ENCODE peak calls at places on chromosome 13, in nine cellular contexts. Y, O, B, W, V, Z, H, R and M are unnamed samples.

GRCh38 chr13:106475852-106476251 is 59.6 kb downstream of the EFNB2 start:
- DNase-seq in Y (no peak), O (no peak), B (no peak), W (no peak), V (peak; percentile 80), Z (no peak), H (no peak), R (no peak), M (no peak)

GRCh38 chr13:33347866-33348265 is 62.3 kb upstream of the STARD13 start:
- DNase-seq in Y (no peak), O (no peak), B (no peak), W (no peak), V (no peak), Z (no peak), H (no peak), R (no peak), M (no peak)

GRCh38 chr13:113588394-113589111 is 4.0 kb downstream of the TFDP1 start:
- DNase-seq in Y (no peak), O (no peak), B (peak; percentile 24), W (no peak), V (no peak), Z (no peak), H (peak; percentile 14), R (peak; percentile 17), M (no peak)

GRCh38 chr13:73467103-73467502 is 408.3 kb downstream of the KLF5 start:
- DNase-seq in Y (no peak), O (no peak), B (no peak), W (no peak), V (no peak), Z (no peak), H (no peak), R (no peak), M (no peak)

GRCh38 chr13:90510319-90510718 is 837.2 kb upstream of the MIR17HG start:
- DNase-seq in Y (no peak), O (no peak), B (no peak), W (no peak), V (no peak), Z (no peak), H (no peak), R (no peak), M (no peak)

GRCh38 chr13:33057019-33057785 is 41.0 kb downstream of the KL start:
- DNase-seq in Y (peak; percentile 4), O (no peak), B (no peak), W (peak; percentile 23), V (peak; percentile 45), Z (no peak), H (no peak), R (no peak), M (no peak)

GRCh38 chr13:42836930-42837329 is 55.5 kb downstream of the FAM216B start:
- DNase-seq in Y (no peak), O (no peak), B (no peak), W (peak; percentile 68), V (peak; percentile 19), Z (peak; percentile 12), H (no peak), R (no peak), M (no peak)

GRCh38 chr13:96792736-96793444 is 201.4 kb downstream of the OXGR1 start:
- DNase-seq in Y (no peak), O (no peak), B (no peak), W (no peak), V (no peak), Z (no peak), H (no peak), R (no peak), M (no peak)

GRCh38 chr13:92054389-92054788 is 656.0 kb downstream of the GPC5 start:
- DNase-seq in Y (no peak), O (no peak), B (no peak), W (no peak), V (no peak), Z (no peak), H (no peak), R (no peak), M (no peak)

GRCh38 chr13:31930901-31931522 is 100.6 kb upstream of the FRY start:
- DNase-seq in Y (no peak), O (no peak), B (no peak), W (no peak), V (no peak), Z (no peak), H (no peak), R (no peak), M (no peak)

GRCh38 chr13:94063096-94063495 is 416.4 kb downstream of the DCT start:
- DNase-seq in Y (no peak), O (no peak), B (no peak), W (peak; percentile 44), V (no peak), Z (no peak), H (no peak), R (no peak), M (no peak)

GRCh38 chr13:73598021-73598712 is 536.0 kb downstream of the KLF12 start:
- DNase-seq in Y (no peak), O (peak; percentile 52), B (no peak), W (peak; percentile 65), V (no peak), Z (no peak), H (no peak), R (no peak), M (no peak)

GRCh38 chr13:74040200-74040599 is 94.0 kb downstream of the KLF12 start:
- DNase-seq in Y (peak; percentile 79), O (peak; percentile 26), B (no peak), W (peak; percentile 28), V (peak; percentile 18), Z (peak; percentile 41), H (no peak), R (no peak), M (peak; percentile 17)

GRCh38 chr13:106916329-106916728 is 348.4 kb upstream of the ARGLU1 start:
- DNase-seq in Y (no peak), O (no peak), B (no peak), W (peak; percentile 11), V (no peak), Z (no peak), H (no peak), R (no peak), M (no peak)

GRCh38 chr13:24670174-24670573 is 10.0 kb upstream of the ATP12A start:
- DNase-seq in Y (no peak), O (no peak), B (no peak), W (no peak), V (no peak), Z (no peak), H (no peak), R (no peak), M (no peak)

GRCh38 chr13:28239374-28239773 is 101.0 kb downstream of the PAN3 start:
- DNase-seq in Y (no peak), O (no peak), B (no peak), W (peak; percentile 60), V (no peak), Z (no peak), H (no peak), R (no peak), M (no peak)
- H3K27ac ChIP-seq in Y (no peak overlapping the region), O (no peak overlapping the region), B (no peak overlapping the region), W (no peak overlapping the region), V (no peak overlapping the region), Z (no peak overlapping the region), H (no peak overlapping the region), R (no peak overlapping the region), M (no peak overlapping the region)

GRCh38 chr13:51585234-51585672 is 991 bp downstream of the WDFY2 start:
- DNase-seq in Y (peak; percentile 18), O (no peak), B (no peak), W (peak; percentile 16), V (peak; percentile 40), Z (no peak), H (no peak), R (no peak), M (no peak)

GRCh38 chr13:51583875-51584730 is at the start of gene WDFY2:
- DNase-seq in Y (peak; percentile 99), O (peak; percentile 98), B (peak; percentile 100), W (peak; percentile 100), V (peak; percentile 100), Z (peak; percentile 100), H (peak; percentile 100), R (peak; percentile 99), M (peak; percentile 99)

GRCh38 chr13:51581148-51581820 is 3.0 kb upstream of the WDFY2 start:
- DNase-seq in Y (peak; percentile 15), O (no peak), B (no peak), W (no peak), V (no peak), Z (no peak), H (no peak), R (no peak), M (no peak)

GRCh38 chr13:51584731-51585191 is 499 bp downstream of the WDFY2 start:
- DNase-seq in Y (peak; percentile 85), O (peak; percentile 52), B (peak; percentile 90), W (peak; percentile 33), V (no peak), Z (peak; percentile 62), H (peak; percentile 75), R (peak; percentile 60), M (peak; percentile 47)

GRCh38 chr13:51583469-51583874 is 790 bp upstream of the WDFY2 start:
- DNase-seq in Y (no peak), O (no peak), B (no peak), W (no peak), V (no peak), Z (no peak), H (no peak), R (no peak), M (no peak)
- TF ChIP-seq CTCF in Y (no peak), O (no peak), B (no peak), W (no peak), V (no peak), Z (no peak), H (no peak), R (no peak), M (no peak)

GRCh38 chr13:85709721-85710120 is 89.5 kb downstream of the SLITRK6 start:
- DNase-seq in Y (no peak), O (no peak), B (no peak), W (no peak), V (no peak), Z (no peak), H (no peak), R (no peak), M (no peak)
- H3K27ac ChIP-seq in Y (no peak overlapping the region), O (no peak overlapping the region), B (no peak overlapping the region), W (no peak overlapping the region), V (no peak overlapping the region), Z (no peak overlapping the region), H (no peak overlapping the region), R (no peak overlapping the region), M (no peak overlapping the region)

GRCh38 chr13:30353060-30353459 is 45.7 kb upstream of the KATNAL1 start:
- DNase-seq in Y (no peak), O (no peak), B (no peak), W (no peak), V (no peak), Z (no peak), H (no peak), R (no peak), M (no peak)

GRCh38 chr13:30355839-30356238 is 48.5 kb upstream of the KATNAL1 start:
- DNase-seq in Y (no peak), O (no peak), B (no peak), W (no peak), V (no peak), Z (no peak), H (no peak), R (no peak), M (no peak)

GRCh38 chr13:30353601-30354000 is 46.2 kb upstream of the KATNAL1 start:
- DNase-seq in Y (no peak), O (no peak), B (no peak), W (no peak), V (no peak), Z (no peak), H (no peak), R (no peak), M (no peak)

GRCh38 chr13:30354481-30355404 is 47.4 kb upstream of the KATNAL1 start:
- DNase-seq in Y (peak; percentile 86), O (no peak), B (no peak), W (no peak), V (no peak), Z (no peak), H (no peak), R (no peak), M (no peak)

GRCh38 chr13:30355405-30355741 is 48.0 kb upstream of the KATNAL1 start:
- DNase-seq in Y (peak; percentile 84), O (no peak), B (no peak), W (no peak), V (peak; percentile 37), Z (no peak), H (peak; percentile 67), R (no peak), M (peak; percentile 15)
- TF ChIP-seq CTCF in Y (peak; percentile 91), O (no peak), B (peak; percentile 23), W (peak; percentile 66), V (peak; percentile 43), Z (peak; percentile 13), H (peak; percentile 57), R (no peak), M (no peak)